ENCODE peak calls at places on chromosome 4, in six cellular contexts. One of them, this sample, is unnamed.

GRCh38 chr4:154186035-154186434 is 305.6 kb downstream of the DCHS2 start:
- DNase-seq in midbrain: no peak
- DNase-seq in hypothalamus: no peak
- DNase-seq in HCEC 1CT: no peak
- DNase-seq in ELR: no peak
- DNase-seq in germinal center: no peak
- DNase-seq in this sample: no peak

GRCh38 chr4:79467246-79467932 is 59.4 kb upstream of the GK2 start:
- DNase-seq in hypothalamus: no peak
- DNase-seq in germinal center: no peak
- DNase-seq in midbrain: no peak
- DNase-seq in HCEC 1CT: peak
- DNase-seq in ELR: no peak
- DNase-seq in this sample: no peak

GRCh38 chr4:28784188-28784587 is 1923.5 kb downstream of the STIM2 start:
- DNase-seq in midbrain: no peak
- DNase-seq in germinal center: no peak
- DNase-seq in hypothalamus: no peak
- DNase-seq in ELR: no peak
- DNase-seq in HCEC 1CT: no peak
- DNase-seq in this sample: no peak

GRCh38 chr4:101697266-101697665 is 93.3 kb upstream of the BANK1 start:
- DNase-seq in hypothalamus: no peak
- DNase-seq in germinal center: no peak
- DNase-seq in HCEC 1CT: no peak
- DNase-seq in ELR: no peak
- DNase-seq in midbrain: no peak
- DNase-seq in this sample: no peak

GRCh38 chr4:183100298-183100599 is 1.2 kb downstream of the WWC2 start:
- DNase-seq in hypothalamus: no peak
- DNase-seq in HCEC 1CT: no peak
- DNase-seq in midbrain: no peak
- DNase-seq in germinal center: no peak
- DNase-seq in ELR: no peak
- DNase-seq in this sample: no peak

GRCh38 chr4:101345596-101346311 is 1.6 kb downstream of the PPP3CA start:
- DNase-seq in hypothalamus: peak
- DNase-seq in ELR: peak
- DNase-seq in midbrain: peak
- DNase-seq in germinal center: peak
- DNase-seq in HCEC 1CT: peak
- DNase-seq in this sample: peak

GRCh38 chr4:11423465-11423864 is 5.2 kb downstream of the HS3ST1 start:
- DNase-seq in hypothalamus: no peak
- DNase-seq in ELR: no peak
- DNase-seq in germinal center: no peak
- DNase-seq in HCEC 1CT: no peak
- DNase-seq in midbrain: no peak
- DNase-seq in this sample: no peak

GRCh38 chr4:57070461-57070860 is 39.7 kb downstream of the IGFBP7 start:
- DNase-seq in hypothalamus: no peak
- DNase-seq in ELR: peak
- DNase-seq in midbrain: no peak
- DNase-seq in germinal center: no peak
- DNase-seq in HCEC 1CT: no peak
- DNase-seq in this sample: no peak

GRCh38 chr4:6509587-6509986 is 37.2 kb upstream of the PPP2R2C start:
- DNase-seq in hypothalamus: no peak
- DNase-seq in HCEC 1CT: peak
- DNase-seq in germinal center: no peak
- DNase-seq in ELR: peak
- DNase-seq in midbrain: no peak
- DNase-seq in this sample: no peak

GRCh38 chr4:120331486-120332281 is 265.0 kb upstream of the MAD2L1 start:
- DNase-seq in midbrain: no peak
- DNase-seq in ELR: peak
- DNase-seq in HCEC 1CT: no peak
- DNase-seq in germinal center: no peak
- DNase-seq in hypothalamus: no peak
- DNase-seq in this sample: no peak

GRCh38 chr4:100340534-100341364 is 150.5 kb upstream of the DDIT4L start:
- DNase-seq in germinal center: no peak
- DNase-seq in hypothalamus: no peak
- DNase-seq in HCEC 1CT: peak
- DNase-seq in ELR: peak
- DNase-seq in midbrain: no peak
- DNase-seq in this sample: no peak

GRCh38 chr4:81471361-81472248 is at the start of gene RASGEF1B:
- DNase-seq in ELR: peak
- DNase-seq in germinal center: peak
- DNase-seq in HCEC 1CT: peak
- DNase-seq in hypothalamus: peak
- DNase-seq in midbrain: peak
- DNase-seq in this sample: peak

GRCh38 chr4:169342906-169343560 is 72.3 kb upstream of the SH3RF1 start:
- DNase-seq in midbrain: no peak
- DNase-seq in germinal center: no peak
- DNase-seq in HCEC 1CT: peak
- DNase-seq in hypothalamus: no peak
- DNase-seq in ELR: peak
- DNase-seq in this sample: no peak

This sample was measured in NCI-H2227 treated with DMSO at 0.1 percent for 48 hours.